ENCODE peak calls at places on chromosomes 3 and 15, in seven cellular contexts. X is HCT116, F is SK-N-SH, S is K562, G is HepG2, Q is H1, A is GM12878. M is an unnamed sample.
A peak's percentile ranks its signal among the peaks of the same experiment; 100 is the strongest.

GRCh38 chr3:141485578-141486415 is 1.0 kb upstream of the RASA2 start:
- DNase-seq in S (peak; percentile 47), Q (no peak), X (peak; percentile 12), A (no peak), F (no peak), G (peak; percentile 25), M (peak; percentile 37)

GRCh38 chr15:78306176-78306774 is 6.9 kb upstream of the SKIC8 start:
- DNase-seq in F (no peak), X (no peak), G (no peak), S (peak; percentile 68), A (no peak), Q (no peak), M (no peak)

GRCh38 chr3:177776656-177777055 is 579.4 kb upstream of the TBL1XR1 start:
- DNase-seq in Q (no peak), S (no peak), F (no peak), A (no peak), G (peak; percentile 18), X (no peak), M (peak; percentile 29)

GRCh38 chr3:171458056-171458856 is 1.9 kb downstream of the TNIK start:
- DNase-seq in S (no peak), Q (no peak), G (no peak), F (no peak), X (no peak), A (no peak), M (no peak)

GRCh38 chr15:64583519-64583918 is 123.1 kb downstream of the ZNF609 start:
- DNase-seq in X (no peak), S (no peak), A (no peak), Q (no peak), G (no peak), F (no peak), M (no peak)

GRCh38 chr3:5347486-5347885 is 160.0 kb downstream of the EDEM1 start:
- DNase-seq in A (no peak), S (no peak), G (no peak), X (no peak), F (no peak), Q (no peak), M (no peak)

GRCh38 chr3:170323371-170323770 is 34.1 kb upstream of the SKIL start:
- DNase-seq in Q (peak; percentile 41), S (no peak), G (peak; percentile 28), X (no peak), F (no peak), A (no peak), M (no peak)

GRCh38 chr3:134793562-134793961 is 1.5 kb upstream of the EPHB1 start:
- DNase-seq in G (no peak), A (no peak), Q (peak; percentile 6), X (no peak), S (no peak), F (no peak), M (no peak)

GRCh38 chr3:150397220-150397619 is 10.9 kb upstream of the TSC22D2 start:
- DNase-seq in A (no peak), Q (no peak), X (no peak), F (no peak), S (no peak), G (no peak), M (no peak)

GRCh38 chr15:89088605-89089315 is 504 bp downstream of the ABHD2 start:
- DNase-seq in F (no peak), A (no peak), X (no peak), S (no peak), Q (no peak), G (no peak), M (peak; percentile 41)

GRCh38 chr15:51104512-51104911 is 9.8 kb upstream of the TNFAIP8L3 start:
- DNase-seq in F (no peak), Q (no peak), X (no peak), G (no peak), S (no peak), A (no peak), M (no peak)

GRCh38 chr15:88970232-88970631 is 57.1 kb upstream of the MFGE8 start:
- DNase-seq in G (no peak), A (no peak), Q (no peak), S (no peak), F (no peak), X (no peak), M (no peak)

GRCh38 chr3:125319765-125320164 is 55.4 kb downstream of the ZNF148 start:
- DNase-seq in Q (no peak), X (no peak), F (no peak), A (no peak), S (no peak), G (no peak), M (peak; percentile 14)

GRCh38 chr3:125318859-125319258 is 56.3 kb downstream of the ZNF148 start:
- DNase-seq in X (no peak), A (no peak), F (no peak), S (no peak), Q (no peak), G (no peak), M (no peak)

GRCh38 chr3:125318497-125318847 is 56.7 kb downstream of the ZNF148 start:
- DNase-seq in A (no peak), G (no peak), Q (no peak), F (no peak), X (no peak), S (no peak), M (no peak)

GRCh38 chr3:125317761-125318496 is 57.2 kb downstream of the ZNF148 start:
- DNase-seq in X (peak; percentile 12), G (no peak), A (no peak), S (no peak), Q (no peak), F (no peak), M (no peak)

GRCh38 chr3:125316949-125317348 is 58.2 kb downstream of the ZNF148 start:
- DNase-seq in Q (no peak), A (peak; percentile 4), F (no peak), S (no peak), X (no peak), G (no peak), M (no peak)
- TF ChIP-seq JUND in Q (no peak), A (no peak), F (no peak), S (no peak), X (no peak), G (no peak), M (no peak)

GRCh38 chr15:40927497-40928346 is 1.4 kb upstream of the DLL4 start:
- DNase-seq in A (no peak), S (peak; percentile 66), F (peak; percentile 62), G (no peak), X (no peak), Q (no peak), M (no peak)
- TF ChIP-seq JUND in A (no peak), S (no peak), F (no peak), G (no peak), X (no peak), Q (no peak), M (no peak)

GRCh38 chr3:96449341-96449740 is 365.1 kb upstream of the EPHA6 start:
- DNase-seq in Q (no peak), X (no peak), S (no peak), G (no peak), F (no peak), A (no peak), M (no peak)

GRCh38 chr3:96449803-96450202 is 364.6 kb upstream of the EPHA6 start:
- DNase-seq in F (no peak), S (no peak), A (no peak), Q (no peak), G (peak; percentile 61), X (no peak), M (no peak)
- TF ChIP-seq JUND in F (no peak), S (no peak), A (no peak), Q (no peak), G (no peak), X (no peak), M (no peak)

GRCh38 chr3:42526616-42527367 is 24.3 kb downstream of the VIPR1 start:
- DNase-seq in Q (no peak), G (no peak), S (peak; percentile 56), F (no peak), X (no peak), A (no peak), M (no peak)
- TF ChIP-seq JUND in Q (no peak), G (no peak), S (no peak), F (no peak), X (no peak), A (no peak), M (no peak)

GRCh38 chr15:31435891-31436628 is 109.4 kb downstream of the KLF13 start:
- DNase-seq in G (no peak), A (no peak), X (peak; percentile 15), F (no peak), S (no peak), Q (no peak), M (no peak)
- TF ChIP-seq JUND in G (no peak), A (no peak), X (no peak), F (no peak), S (no peak), Q (no peak), M (no peak)

M was measured in T47D.